ENCODE peak calls at places on chromosomes 13 and 19, in eight cellular contexts. One of them, this sample, is unnamed.

GRCh38 chr19:19554074-19555023 is 16.3 kb downstream of the CILP2 start:
- DNase-seq in Daoy: peak; percentile 62
- DNase-seq in NCI-H1105 treated with DMSO at 0.1 percent for 48 hours: peak; percentile 6
- DNase-seq in psoas muscle: peak; percentile 57
- DNase-seq in stimulated activated CD4-positive, alpha-beta T cell treated with anti-CD3 and anti-CD28 coated beads, Interleukin-1b, Interleukin-23, amount 100 ng/mL, for 48 hours: peak; percentile 65
- DNase-seq in pulmonary artery endothelial cell: no peak
- DNase-seq in H1: no peak
- DNase-seq in smooth muscle cell of the brain vasculature: no peak
- DNase-seq in this sample: no peak

GRCh38 chr13:114049026-114049425 is 75.2 kb upstream of the C13orf46 start:
- DNase-seq in Daoy: no peak
- DNase-seq in NCI-H1105 treated with DMSO at 0.1 percent for 48 hours: no peak
- DNase-seq in psoas muscle: no peak
- DNase-seq in stimulated activated CD4-positive, alpha-beta T cell treated with anti-CD3 and anti-CD28 coated beads, Interleukin-1b, Interleukin-23, amount 100 ng/mL, for 48 hours: peak; percentile 62
- DNase-seq in pulmonary artery endothelial cell: no peak
- DNase-seq in H1: no peak
- DNase-seq in smooth muscle cell of the brain vasculature: no peak
- DNase-seq in this sample: no peak

GRCh38 chr13:111664060-111664459 is 343.6 kb downstream of the TEX29 start:
- DNase-seq in Daoy: no peak
- DNase-seq in NCI-H1105 treated with DMSO at 0.1 percent for 48 hours: no peak
- DNase-seq in psoas muscle: no peak
- DNase-seq in stimulated activated CD4-positive, alpha-beta T cell treated with anti-CD3 and anti-CD28 coated beads, Interleukin-1b, Interleukin-23, amount 100 ng/mL, for 48 hours: no peak
- DNase-seq in pulmonary artery endothelial cell: no peak
- DNase-seq in H1: no peak
- DNase-seq in smooth muscle cell of the brain vasculature: no peak
- DNase-seq in this sample: no peak

GRCh38 chr19:50679177-50680125 is 30.2 kb downstream of the C19orf81 start:
- DNase-seq in Daoy: peak; percentile 92
- DNase-seq in NCI-H1105 treated with DMSO at 0.1 percent for 48 hours: peak; percentile 47
- DNase-seq in psoas muscle: peak; percentile 70
- DNase-seq in stimulated activated CD4-positive, alpha-beta T cell treated with anti-CD3 and anti-CD28 coated beads, Interleukin-1b, Interleukin-23, amount 100 ng/mL, for 48 hours: peak; percentile 83
- DNase-seq in pulmonary artery endothelial cell: peak; percentile 30
- DNase-seq in H1: no peak
- DNase-seq in smooth muscle cell of the brain vasculature: peak; percentile 15
- DNase-seq in this sample: no peak

GRCh38 chr13:76812206-76812882 is 73.9 kb downstream of the KCTD12 start:
- DNase-seq in Daoy: no peak
- DNase-seq in NCI-H1105 treated with DMSO at 0.1 percent for 48 hours: no peak
- DNase-seq in psoas muscle: peak; percentile 52
- DNase-seq in stimulated activated CD4-positive, alpha-beta T cell treated with anti-CD3 and anti-CD28 coated beads, Interleukin-1b, Interleukin-23, amount 100 ng/mL, for 48 hours: no peak
- DNase-seq in pulmonary artery endothelial cell: no peak
- DNase-seq in H1: no peak
- DNase-seq in smooth muscle cell of the brain vasculature: no peak
- DNase-seq in this sample: no peak

GRCh38 chr19:778910-779653 is 18.2 kb upstream of the PTBP1 start:
- DNase-seq in Daoy: peak; percentile 89
- DNase-seq in NCI-H1105 treated with DMSO at 0.1 percent for 48 hours: no peak
- DNase-seq in psoas muscle: peak; percentile 68
- DNase-seq in stimulated activated CD4-positive, alpha-beta T cell treated with anti-CD3 and anti-CD28 coated beads, Interleukin-1b, Interleukin-23, amount 100 ng/mL, for 48 hours: no peak
- DNase-seq in pulmonary artery endothelial cell: no peak
- DNase-seq in H1: no peak
- DNase-seq in smooth muscle cell of the brain vasculature: peak; percentile 92
- DNase-seq in this sample: no peak

GRCh38 chr13:36915106-36915505 is 4.9 kb downstream of the SMAD9 start:
- DNase-seq in Daoy: no peak
- DNase-seq in NCI-H1105 treated with DMSO at 0.1 percent for 48 hours: peak; percentile 35
- DNase-seq in psoas muscle: no peak
- DNase-seq in stimulated activated CD4-positive, alpha-beta T cell treated with anti-CD3 and anti-CD28 coated beads, Interleukin-1b, Interleukin-23, amount 100 ng/mL, for 48 hours: no peak
- DNase-seq in pulmonary artery endothelial cell: no peak
- DNase-seq in H1: no peak
- DNase-seq in smooth muscle cell of the brain vasculature: no peak
- DNase-seq in this sample: no peak

GRCh38 chr19:2282062-2282861 is at the start of gene PEAK3:
- DNase-seq in Daoy: peak; percentile 53
- DNase-seq in NCI-H1105 treated with DMSO at 0.1 percent for 48 hours: no peak
- DNase-seq in psoas muscle: peak; percentile 70
- DNase-seq in stimulated activated CD4-positive, alpha-beta T cell treated with anti-CD3 and anti-CD28 coated beads, Interleukin-1b, Interleukin-23, amount 100 ng/mL, for 48 hours: no peak
- DNase-seq in pulmonary artery endothelial cell: no peak
- DNase-seq in H1: no peak
- DNase-seq in smooth muscle cell of the brain vasculature: no peak
- DNase-seq in this sample: no peak

GRCh38 chr19:56076413-56076998 is 44.6 kb downstream of the ZNF787 start:
- DNase-seq in Daoy: peak; percentile 57
- DNase-seq in NCI-H1105 treated with DMSO at 0.1 percent for 48 hours: peak; percentile 41
- DNase-seq in psoas muscle: no peak
- DNase-seq in stimulated activated CD4-positive, alpha-beta T cell treated with anti-CD3 and anti-CD28 coated beads, Interleukin-1b, Interleukin-23, amount 100 ng/mL, for 48 hours: no peak
- DNase-seq in pulmonary artery endothelial cell: no peak
- DNase-seq in H1: no peak
- DNase-seq in smooth muscle cell of the brain vasculature: peak; percentile 28
- DNase-seq in this sample: no peak

GRCh38 chr19:2983351-2984195 is 6.2 kb downstream of the TLE6 start:
- DNase-seq in Daoy: no peak
- DNase-seq in NCI-H1105 treated with DMSO at 0.1 percent for 48 hours: peak; percentile 92
- DNase-seq in psoas muscle: peak; percentile 69
- DNase-seq in stimulated activated CD4-positive, alpha-beta T cell treated with anti-CD3 and anti-CD28 coated beads, Interleukin-1b, Interleukin-23, amount 100 ng/mL, for 48 hours: no peak
- DNase-seq in pulmonary artery endothelial cell: no peak
- DNase-seq in H1: peak; percentile 83
- DNase-seq in smooth muscle cell of the brain vasculature: peak; percentile 47
- DNase-seq in this sample: no peak

GRCh38 chr19:3374369-3375112 is 8.2 kb downstream of the NFIC start:
- DNase-seq in Daoy: no peak
- DNase-seq in NCI-H1105 treated with DMSO at 0.1 percent for 48 hours: no peak
- DNase-seq in psoas muscle: peak; percentile 87
- DNase-seq in stimulated activated CD4-positive, alpha-beta T cell treated with anti-CD3 and anti-CD28 coated beads, Interleukin-1b, Interleukin-23, amount 100 ng/mL, for 48 hours: no peak
- DNase-seq in pulmonary artery endothelial cell: no peak
- DNase-seq in H1: no peak
- DNase-seq in smooth muscle cell of the brain vasculature: no peak
- DNase-seq in this sample: no peak

GRCh38 chr19:18274303-18274775 is at the start of gene IQCN:
- DNase-seq in Daoy: peak; percentile 56
- DNase-seq in NCI-H1105 treated with DMSO at 0.1 percent for 48 hours: no peak
- DNase-seq in psoas muscle: no peak
- DNase-seq in stimulated activated CD4-positive, alpha-beta T cell treated with anti-CD3 and anti-CD28 coated beads, Interleukin-1b, Interleukin-23, amount 100 ng/mL, for 48 hours: no peak
- DNase-seq in pulmonary artery endothelial cell: no peak
- DNase-seq in H1: no peak
- DNase-seq in smooth muscle cell of the brain vasculature: no peak
- DNase-seq in this sample: no peak

GRCh38 chr13:75739244-75739868 is 103.2 kb downstream of the LMO7 start:
- DNase-seq in Daoy: no peak
- DNase-seq in NCI-H1105 treated with DMSO at 0.1 percent for 48 hours: no peak
- DNase-seq in psoas muscle: no peak
- DNase-seq in stimulated activated CD4-positive, alpha-beta T cell treated with anti-CD3 and anti-CD28 coated beads, Interleukin-1b, Interleukin-23, amount 100 ng/mL, for 48 hours: no peak
- DNase-seq in pulmonary artery endothelial cell: no peak
- DNase-seq in H1: no peak
- DNase-seq in smooth muscle cell of the brain vasculature: no peak
- DNase-seq in this sample: no peak

This sample was measured in thoracic aorta.